ENCODE peak calls at places on chromosomes 6 and 20, in four cellular contexts. P is SK-N-DZ; A is RWPE1; L is stimulated activated CD8-positive, alpha-beta memory T cell treated with anti-CD3 and anti-CD28 coated beads, Interleukin-12 subunit alpha, Interleukin-12 subunit beta, amount 100 ng/mL, for 4 hours. X is an unnamed sample.

GRCh38 chr6:89281779-89282246 is 33.3 kb downstream of the GABRR2 start:
- DNase-seq in P (peak), A (peak), L (no peak), X (peak)

GRCh38 chr6:57432919-57433684 is 115.7 kb downstream of the PRIM2 start:
- DNase-seq in P (no peak), A (no peak), L (no peak), X (no peak)

GRCh38 chr6:151284012-151284411 is 44.2 kb downstream of the AKAP12 start:
- DNase-seq in P (no peak), A (peak), L (no peak), X (peak)

GRCh38 chr20:52103911-52104545 is 87.6 kb downstream of the ZFP64 start:
- DNase-seq in P (no peak), A (peak), L (no peak), X (no peak)

GRCh38 chr6:139926711-139927110 is 552.3 kb upstream of the CITED2 start:
- DNase-seq in P (no peak), A (no peak), L (no peak), X (no peak)

GRCh38 chr6:78615430-78615904 is 251.9 kb upstream of the IRAK1BP1 start:
- DNase-seq in P (no peak), A (no peak), L (no peak), X (peak)

GRCh38 chr6:1315560-1316386 is 3.9 kb downstream of the FOXQ1 start:
- DNase-seq in P (no peak), A (no peak), L (no peak), X (no peak)

GRCh38 chr20:34704177-34705007 is at the start of gene TP53INP2:
- DNase-seq in P (peak), A (peak), L (peak), X (peak)

GRCh38 chr20:38065764-38066375 is 32.3 kb downstream of the RPRD1B start:
- DNase-seq in P (no peak), A (no peak), L (no peak), X (no peak)

GRCh38 chr20:25040438-25040831 is 17.5 kb downstream of the ACSS1 start:
- DNase-seq in P (no peak), A (no peak), L (no peak), X (peak)

GRCh38 chr20:20904171-20904831 is 191.9 kb upstream of the RALGAPA2 start:
- DNase-seq in P (no peak), A (no peak), L (no peak), X (no peak)

GRCh38 chr6:150373260-150373701 is 4.5 kb downstream of the IYD start:
- DNase-seq in P (no peak), A (peak), L (no peak), X (peak)

GRCh38 chr6:7087491-7087979 is 20.2 kb upstream of the RREB1 start:
- DNase-seq in P (no peak), A (no peak), L (no peak), X (no peak)

GRCh38 chr6:163183791-163184190 is 230.7 kb upstream of the QKI start:
- DNase-seq in P (no peak), A (no peak), L (no peak), X (no peak)

GRCh38 chr20:2890743-2891142 is 17.5 kb downstream of the PTPRA start:
- DNase-seq in P (no peak), A (peak), L (no peak), X (peak)

GRCh38 chr6:2876210-2877056 is 26.7 kb downstream of the SERPINB9 start:
- DNase-seq in P (peak), A (peak), L (no peak), X (peak)

GRCh38 chr6:99761701-99762100 is 155.1 kb downstream of the PRDM13 start:
- DNase-seq in P (no peak), A (no peak), L (no peak), X (no peak)

GRCh38 chr6:65450451-65450850 is 256.6 kb downstream of the EYS start:
- DNase-seq in P (peak), A (no peak), L (no peak), X (no peak)

GRCh38 chr20:33059136-33059535 is 5.4 kb downstream of the BPIFB3 start:
- DNase-seq in P (no peak), A (no peak), L (no peak), X (no peak)

GRCh38 chr20:41615671-41616070 is 2.5 kb downstream of the CHD6 start:
- DNase-seq in P (no peak), A (no peak), L (no peak), X (no peak)

GRCh38 chr20:64239449-64240242 is 15.9 kb upstream of the PCMTD2 start:
- DNase-seq in P (no peak), A (no peak), L (no peak), X (no peak)

GRCh38 chr6:32666420-32667300 is at the start of gene HLA-DQB1:
- DNase-seq in P (no peak), A (peak), L (peak), X (peak)

GRCh38 chr6:45439459-45439858 is 61.7 kb upstream of the SUPT3H start:
- DNase-seq in P (no peak), A (no peak), L (no peak), X (no peak)

GRCh38 chr6:68777956-68778355 is 142.9 kb downstream of the ADGRB3 start:
- DNase-seq in P (peak), A (peak), L (no peak), X (no peak)

GRCh38 chr6:77463308-77463880 is at the start of gene HTR1B:
- DNase-seq in P (peak), A (peak), L (no peak), X (peak)

GRCh38 chr20:11810316-11811130 is 107.2 kb upstream of the BTBD3 start:
- DNase-seq in P (no peak), A (peak), L (no peak), X (peak)

X was measured in mammary epithelial cell.